ENCODE peak calls at places on chromosome 12, in five cellular contexts. W is omental fat pad, R is endothelial cell, J is cardiac muscle cell, V is thoracic aorta. G is an unnamed sample.

GRCh38 chr12:27969011-27969900 is 3.3 kb downstream of the PTHLH start:
- DNase-seq in W (no peak), J (peak; percentile 42), R (peak; percentile 37), V (no peak), G (no peak)

GRCh38 chr12:89391726-89392336 is 39.5 kb upstream of the DUSP6 start:
- DNase-seq in R (no peak), W (no peak), V (no peak), J (no peak), G (no peak)

GRCh38 chr12:101299931-101300330 is 20.0 kb downstream of the UTP20 start:
- DNase-seq in J (no peak), W (no peak), R (no peak), V (no peak), G (no peak)

GRCh38 chr12:68755536-68756243 is 9.7 kb downstream of the SLC35E3 start:
- DNase-seq in V (no peak), W (no peak), R (no peak), J (no peak), G (no peak)

GRCh38 chr12:113700943-113701342 is 229.3 kb upstream of the LHX5 start:
- DNase-seq in R (no peak), V (no peak), J (peak; percentile 63), W (no peak), G (peak; percentile 15)

GRCh38 chr12:27779837-27780611 is at the start of the genes KLHL42 and MANSC4:
- DNase-seq in R (peak; percentile 76), W (peak; percentile 30), J (peak; percentile 88), V (peak; percentile 28), G (peak; percentile 40)

GRCh38 chr12:17588968-17589367 is 501.0 kb downstream of the RERGL start:
- DNase-seq in R (peak; percentile 33), J (no peak), W (no peak), V (no peak), G (no peak)

GRCh38 chr12:948238-948637 is 1.3 kb downstream of the RAD52 start:
- DNase-seq in R (no peak), V (no peak), J (no peak), W (no peak), G (no peak)

DNA sequence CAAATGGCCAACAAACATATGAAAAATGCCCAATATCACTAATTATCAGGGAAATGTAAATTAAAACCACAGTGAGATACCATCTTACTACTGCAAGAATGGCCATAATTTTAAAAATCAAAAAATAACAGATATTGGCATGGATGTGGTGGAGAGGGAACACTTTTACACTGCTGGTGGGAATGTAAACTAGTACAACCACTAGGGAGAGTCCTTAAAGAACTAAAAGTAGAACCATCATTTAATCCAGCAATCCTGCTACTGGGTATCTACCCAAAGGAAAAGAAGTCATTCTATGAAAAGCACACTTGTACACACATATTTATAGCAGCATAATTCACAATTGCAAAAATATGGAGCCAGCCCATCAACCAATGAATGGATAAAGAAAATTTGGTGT is 459.7 kb downstream of the GXYLT1 start:
- DNase-seq in R (no peak), J (no peak), V (no peak), W (no peak), G (no peak)
- TF ChIP-seq CTCF in R (no peak), J (no peak), V (peak; percentile 60), W (no peak), G (no peak)

DNA sequence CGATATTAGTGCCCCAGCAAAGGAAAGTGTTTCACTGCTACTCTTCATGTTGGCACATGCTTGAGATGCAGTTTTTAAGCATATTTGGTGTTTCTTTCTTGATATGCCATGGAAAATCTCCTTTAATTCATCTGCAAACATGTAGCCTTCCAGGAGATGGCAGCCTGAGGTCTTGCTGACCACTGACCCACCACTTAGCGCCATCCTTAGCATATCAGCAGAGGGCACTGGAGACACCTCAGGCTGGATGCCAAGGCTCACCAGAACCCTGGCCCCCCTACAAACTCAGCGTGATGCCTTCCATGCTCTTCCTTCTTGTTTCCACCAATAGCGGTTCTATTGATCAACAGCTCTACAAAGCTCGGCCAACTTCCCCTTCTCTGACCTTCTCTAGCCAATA is 209.9 kb downstream of the SLC15A4 start:
- DNase-seq in R (no peak), J (no peak), V (no peak), W (no peak), G (no peak)
- TF ChIP-seq CTCF in R (no peak), J (no peak), V (no peak), W (no peak), G (no peak)

DNA sequence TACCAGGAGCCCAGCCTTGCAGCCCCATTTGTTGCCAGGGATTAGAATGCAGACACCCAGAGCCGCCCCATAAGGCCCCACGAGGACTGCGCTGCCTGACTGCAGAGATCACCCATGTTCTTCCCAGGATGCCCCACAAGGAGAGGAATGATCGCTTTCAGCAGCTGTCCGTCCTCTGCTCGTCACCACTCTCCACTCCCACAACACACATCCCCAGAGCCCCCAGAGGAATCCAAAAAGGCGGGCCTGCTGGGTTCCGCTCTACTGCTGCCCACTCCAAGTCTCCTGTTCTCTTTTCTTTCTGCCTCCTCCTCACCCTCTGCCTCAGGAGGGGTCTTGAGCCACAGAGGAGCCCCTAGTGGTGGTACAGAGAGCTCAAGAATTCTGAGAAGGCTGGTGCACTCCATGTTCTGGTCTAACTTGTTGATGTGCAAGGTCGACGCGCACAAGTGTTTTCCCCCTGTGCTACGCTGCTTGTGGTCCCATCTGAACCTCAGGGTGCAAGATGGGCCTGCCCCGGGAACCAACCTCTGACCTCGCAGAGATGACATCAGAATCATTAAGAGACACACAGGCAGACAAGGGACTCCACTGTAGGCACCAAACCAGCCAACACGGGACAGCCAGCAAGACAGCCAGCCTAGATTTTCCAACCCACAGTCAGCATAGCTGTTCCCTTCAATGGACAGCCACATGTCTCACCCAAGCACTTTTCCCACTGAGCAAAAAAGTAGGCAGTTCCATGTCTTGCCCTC is 30.0 kb downstream of the PXN start:
- DNase-seq in W (no peak), V (no peak), J (no peak), R (no peak), G (no peak)
- TF ChIP-seq CTCF in W (no peak), V (no peak), J (peak; percentile 43), R (peak; percentile 25), G (peak; percentile 22)

DNA sequence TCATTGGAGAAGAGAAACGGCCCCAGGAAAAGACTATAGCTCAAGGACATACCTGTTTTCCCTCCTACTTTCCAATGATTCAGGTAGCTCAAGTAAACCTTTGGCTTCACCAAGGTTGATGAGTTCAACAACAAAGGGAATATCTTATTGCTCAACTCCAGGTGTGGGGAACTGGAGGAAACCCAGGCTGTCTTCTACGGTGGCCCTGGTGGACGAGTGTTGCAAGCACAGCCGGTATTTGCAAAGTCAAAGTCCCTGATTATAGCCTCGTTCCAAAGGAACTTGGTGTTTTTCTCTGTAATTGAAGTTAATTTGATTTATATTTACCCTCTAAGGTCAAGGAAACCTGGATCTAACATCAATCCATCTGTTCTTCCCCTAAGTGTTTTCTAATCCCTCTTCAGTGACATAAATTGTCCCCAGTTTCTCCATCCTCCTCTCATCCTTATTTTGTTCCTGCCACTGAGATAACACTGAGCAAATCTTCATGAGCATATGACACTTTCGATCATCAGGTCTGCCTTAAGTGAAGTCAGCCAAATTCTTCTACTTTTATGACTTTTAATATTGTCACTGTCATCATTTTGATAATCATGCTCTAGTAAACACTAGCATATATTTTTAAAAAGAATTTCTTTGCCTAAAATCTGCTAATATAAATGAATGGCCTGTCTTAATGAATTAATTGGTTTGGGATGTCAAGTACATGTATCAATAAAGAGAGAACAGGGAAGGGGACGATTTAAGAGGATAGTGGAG is 174.6 kb upstream of the TBX3 start:
- DNase-seq in W (no peak), R (no peak), V (no peak), J (no peak), G (no peak)
- TF ChIP-seq CTCF in W (no peak), R (peak; percentile 51), V (no peak), J (peak; percentile 28), G (no peak)

GRCh38 chr12:105092336-105092735 is 8.1 kb upstream of the ALDH1L2 start:
- DNase-seq in R (no peak), V (no peak), J (no peak), W (no peak), G (no peak)
- TF ChIP-seq CTCF in R (no peak), V (no peak), J (no peak), W (no peak), G (no peak)

GRCh38 chr12:64077922-64078321 is 144.2 kb downstream of the KICS2 start:
- DNase-seq in J (peak; percentile 30), W (no peak), R (no peak), V (no peak), G (no peak)

GRCh38 chr12:64082866-64083268 is 139.2 kb downstream of the KICS2 start:
- DNase-seq in V (no peak), R (no peak), W (no peak), J (no peak), G (no peak)

GRCh38 chr12:64081020-64081419 is 141.1 kb downstream of the KICS2 start:
- DNase-seq in R (no peak), V (no peak), J (peak; percentile 50), W (no peak), G (no peak)

GRCh38 chr12:64083285-64084210 is 138.5 kb downstream of the KICS2 start:
- DNase-seq in W (peak; percentile 46), R (no peak), V (no peak), J (peak; percentile 96), G (peak; percentile 94)

GRCh38 chr12:64080319-64081008 is 141.6 kb downstream of the KICS2 start:
- DNase-seq in J (peak; percentile 26), W (no peak), V (no peak), R (no peak), G (no peak)
- TF ChIP-seq CTCF in J (no peak), W (no peak), V (no peak), R (no peak), G (no peak)

DNA sequence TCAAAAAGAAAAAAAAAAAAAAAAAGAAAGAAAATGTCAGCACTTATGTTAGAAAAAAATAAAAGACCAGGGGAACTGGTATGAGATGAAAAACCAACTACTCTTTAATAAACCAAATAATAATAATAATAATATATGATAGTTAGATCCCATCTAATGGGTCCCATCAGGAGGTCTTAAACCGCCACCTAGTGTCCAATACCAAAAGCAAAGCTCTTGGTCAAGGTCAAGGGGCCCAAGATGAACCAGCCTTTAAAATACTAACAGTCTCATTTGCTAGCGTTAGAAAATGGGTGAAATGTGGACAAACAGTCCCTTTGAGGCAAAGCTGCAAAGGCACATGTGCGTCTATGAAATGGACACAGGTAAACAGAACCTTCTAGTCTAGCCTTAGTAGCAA is 12.3 kb downstream of the BRAP start:
- DNase-seq in J (peak; percentile 65), V (no peak), W (no peak), R (no peak), G (peak; percentile 8)
- TF ChIP-seq CTCF in J (peak; percentile 69), V (peak; percentile 26), W (no peak), R (no peak), G (peak; percentile 62)

DNA sequence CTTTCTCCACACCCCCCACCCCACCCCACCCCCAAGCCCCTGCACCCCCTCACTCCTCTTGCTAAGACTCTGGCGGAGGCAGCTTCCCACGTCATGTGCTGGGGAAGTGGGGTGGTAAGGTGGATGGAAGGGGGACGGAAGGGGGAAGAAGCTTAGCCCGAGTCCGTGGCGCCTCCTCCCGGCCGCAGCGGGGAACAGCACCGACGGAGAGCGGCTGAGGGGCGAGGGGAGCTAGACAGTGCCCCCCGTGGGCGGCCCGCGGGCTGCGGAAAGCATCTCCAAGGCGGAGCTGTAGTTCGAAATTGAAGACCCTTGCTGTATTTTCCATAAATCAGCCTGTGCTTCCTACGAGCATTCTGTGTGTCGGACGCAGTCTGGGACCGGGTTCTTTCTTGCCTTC is 608 bp upstream of the GRIN2B start:
- DNase-seq in R (peak; percentile 76), V (no peak), W (no peak), J (no peak), G (no peak)
- TF ChIP-seq CTCF in R (peak; percentile 77), V (no peak), W (no peak), J (peak; percentile 9), G (no peak)

G was measured in AG09319.